ENCODE peak calls at places on chromosome 12, in eight cellular contexts. R, Y, A, E, C, M, F and T are unnamed samples.

GRCh38 chr12:727321-727720 is 25.1 kb upstream of the WNK1 start:
- DNase-seq in M (no peak), F (peak), A (no peak), E (no peak), R (no peak), C (no peak), Y (no peak), T (no peak)

GRCh38 chr12:6280053-6280469 is 30.4 kb upstream of the PLEKHG6 start:
- DNase-seq in M (no peak), F (peak), C (no peak), R (no peak), E (no peak), Y (no peak), A (no peak), T (peak)

GRCh38 chr12:58166643-58167042 is 225.3 kb downstream of the ATP23 start:
- DNase-seq in A (no peak), Y (no peak), C (no peak), M (no peak), E (no peak), F (no peak), R (no peak), T (no peak)

GRCh38 chr12:56803750-56804149 is 40.6 kb downstream of the HSD17B6 start:
- DNase-seq in E (no peak), M (no peak), R (no peak), C (no peak), A (no peak), Y (peak), F (no peak), T (no peak)

GRCh38 chr12:96434107-96434506 is 33.9 kb upstream of the CDK17 start:
- DNase-seq in F (peak), R (no peak), E (no peak), M (peak), C (peak), Y (no peak), A (peak), T (peak)

GRCh38 chr12:2650261-2651060 is 144.3 kb upstream of the FKBP4 start:
- DNase-seq in C (no peak), M (no peak), R (no peak), F (no peak), A (no peak), E (no peak), Y (no peak), T (no peak)

GRCh38 chr12:83823386-83824045 is 1089.1 kb downstream of the SLC6A15 start:
- DNase-seq in F (peak), M (no peak), E (no peak), A (no peak), C (peak), Y (peak), R (peak), T (no peak)

GRCh38 chr12:46388427-46388992 is 15.9 kb upstream of the SLC38A2 start:
- DNase-seq in F (peak), A (no peak), E (no peak), C (peak), M (no peak), R (no peak), Y (no peak), T (peak)

GRCh38 chr12:90028620-90029051 is 320.0 kb upstream of the ATP2B1 start:
- DNase-seq in E (no peak), M (no peak), F (peak), Y (no peak), R (no peak), A (no peak), C (no peak), T (no peak)

GRCh38 chr12:80857311-80857710 is 80.4 kb downstream of the LIN7A start:
- DNase-seq in M (no peak), E (no peak), F (peak), C (no peak), Y (no peak), R (no peak), A (no peak), T (peak)

GRCh38 chr12:106136263-106136662 is 2.5 kb downstream of the NUAK1 start:
- DNase-seq in F (peak), R (peak), Y (peak), E (peak), M (peak), A (peak), C (peak), T (peak)

GRCh38 chr12:113224955-113225354 is 3.7 kb downstream of the TPCN1 start:
- DNase-seq in C (no peak), A (no peak), E (no peak), Y (no peak), M (no peak), F (no peak), R (no peak), T (no peak)

GRCh38 chr12:13102481-13103195 is 829 bp downstream of the GSG1 start:
- DNase-seq in E (peak), C (peak), Y (no peak), A (no peak), M (no peak), R (no peak), F (peak), T (peak)

GRCh38 chr12:49842519-49843352 is at the start of gene BCDIN3D:
- DNase-seq in A (peak), M (peak), Y (peak), E (peak), C (peak), F (peak), R (peak), T (peak)

GRCh38 chr12:6819069-6820030 is 2.3 kb upstream of the GPR162 start:
- DNase-seq in F (no peak), R (no peak), C (no peak), E (no peak), A (no peak), M (no peak), Y (no peak), T (no peak)

GRCh38 chr12:104315326-104316224 is 12.0 kb downstream of the EID3 start:
- DNase-seq in C (no peak), F (no peak), M (no peak), Y (no peak), A (no peak), R (no peak), E (no peak), T (no peak)

GRCh38 chr12:100566887-100567637 is 6.4 kb upstream of the GAS2L3 start:
- DNase-seq in C (peak), M (no peak), F (peak), Y (no peak), E (no peak), A (no peak), R (no peak), T (no peak)

GRCh38 chr12:53589423-53589822 is 36.8 kb downstream of the ATF7 start:
- DNase-seq in Y (no peak), R (no peak), C (no peak), E (no peak), M (no peak), A (no peak), F (no peak), T (no peak)

GRCh38 chr12:75990189-75990912 is 41.2 kb downstream of the PHLDA1 start:
- DNase-seq in R (no peak), E (no peak), F (no peak), A (no peak), M (no peak), Y (no peak), C (no peak), T (no peak)

GRCh38 chr12:118374909-118375308 is 1.4 kb upstream of the SUDS3 start:
- DNase-seq in C (no peak), E (no peak), R (no peak), F (no peak), M (no peak), A (no peak), Y (no peak), T (peak)

GRCh38 chr12:92992041-92992440 is 62.9 kb upstream of the EEA1 start:
- DNase-seq in R (no peak), E (no peak), A (no peak), M (no peak), C (no peak), F (peak), Y (no peak), T (peak)

GRCh38 chr12:88188180-88188579 is 46.1 kb downstream of the TMTC3 start:
- DNase-seq in M (no peak), E (no peak), C (no peak), F (peak), R (no peak), Y (no peak), A (no peak), T (peak)

GRCh38 chr12:117025481-117026151 is 73.6 kb downstream of the TESC start:
- DNase-seq in E (peak), A (no peak), C (peak), Y (peak), F (peak), R (peak), M (no peak), T (peak)

GRCh38 chr12:64390275-64390851 is at the start of gene C12orf56:
- DNase-seq in Y (no peak), M (no peak), R (peak), F (peak), A (no peak), C (no peak), E (no peak), T (peak)

GRCh38 chr12:116087399-116087798 is 190.1 kb downstream of the MED13L start:
- DNase-seq in M (no peak), Y (no peak), C (no peak), F (no peak), R (no peak), A (no peak), E (no peak), T (no peak)

GRCh38 chr12:122023339-122024131 is 1.9 kb downstream of the BCL7A start:
- DNase-seq in C (no peak), E (peak), A (no peak), F (peak), M (no peak), Y (peak), R (peak), T (peak)

GRCh38 chr12:106854723-106855122 is 80.2 kb downstream of the RIC8B start:
- DNase-seq in Y (no peak), F (no peak), C (no peak), R (no peak), E (no peak), M (no peak), A (no peak), T (no peak)

GRCh38 chr12:112468041-112468440 is 49.3 kb downstream of the PTPN11 start:
- DNase-seq in M (no peak), Y (no peak), C (no peak), F (no peak), R (no peak), E (no peak), A (no peak), T (no peak)